ENCODE peak calls at places on chromosomes 12 and 14, in eight cellular contexts. One of them, this sample, is unnamed.
A peak's percentile ranks its signal among the peaks of the same experiment; 100 is the strongest.

GRCh38 chr12:13101854-13102375 is 1.6 kb downstream of the GSG1 start:
- DNase-seq in stimulated activated CD4-positive, alpha-beta T cell treated with anti-CD3 and anti-CD28 coated beads, Interleukin-2, amount 100 ng/mL, for 4 hours: no peak
- DNase-seq in WTC11: no peak
- DNase-seq in stimulated activated CD8-positive, alpha-beta memory T cell treated with anti-CD3 and anti-CD28 coated beads, Interleukin-4, amount 100 ng/mL, for 1 hour: no peak
- DNase-seq in HFFc6: peak; percentile 69
- DNase-seq in M059J: peak; percentile 87
- DNase-seq in left cardiac atrium: no peak
- DNase-seq in right atrium auricular region: no peak
- DNase-seq in this sample: peak; percentile 55

GRCh38 chr12:42904683-42905418 is 315.3 kb upstream of the PRICKLE1 start:
- DNase-seq in stimulated activated CD4-positive, alpha-beta T cell treated with anti-CD3 and anti-CD28 coated beads, Interleukin-2, amount 100 ng/mL, for 4 hours: no peak
- DNase-seq in WTC11: no peak
- DNase-seq in stimulated activated CD8-positive, alpha-beta memory T cell treated with anti-CD3 and anti-CD28 coated beads, Interleukin-4, amount 100 ng/mL, for 1 hour: no peak
- DNase-seq in HFFc6: no peak
- DNase-seq in M059J: no peak
- DNase-seq in left cardiac atrium: no peak
- DNase-seq in right atrium auricular region: no peak
- DNase-seq in this sample: no peak

GRCh38 chr12:6631549-6631961 is 4.2 kb downstream of the LPAR5 start:
- DNase-seq in stimulated activated CD4-positive, alpha-beta T cell treated with anti-CD3 and anti-CD28 coated beads, Interleukin-2, amount 100 ng/mL, for 4 hours: no peak
- DNase-seq in WTC11: no peak
- DNase-seq in stimulated activated CD8-positive, alpha-beta memory T cell treated with anti-CD3 and anti-CD28 coated beads, Interleukin-4, amount 100 ng/mL, for 1 hour: no peak
- DNase-seq in HFFc6: no peak
- DNase-seq in M059J: no peak
- DNase-seq in left cardiac atrium: no peak
- DNase-seq in right atrium auricular region: no peak
- DNase-seq in this sample: no peak

GRCh38 chr14:89618309-89618708 is 201.3 kb upstream of the FOXN3 start:
- DNase-seq in stimulated activated CD4-positive, alpha-beta T cell treated with anti-CD3 and anti-CD28 coated beads, Interleukin-2, amount 100 ng/mL, for 4 hours: no peak
- DNase-seq in WTC11: no peak
- DNase-seq in stimulated activated CD8-positive, alpha-beta memory T cell treated with anti-CD3 and anti-CD28 coated beads, Interleukin-4, amount 100 ng/mL, for 1 hour: no peak
- DNase-seq in HFFc6: no peak
- DNase-seq in M059J: peak; percentile 29
- DNase-seq in left cardiac atrium: no peak
- DNase-seq in right atrium auricular region: no peak
- DNase-seq in this sample: no peak

GRCh38 chr12:46386877-46387629 is 14.5 kb upstream of the SLC38A2 start:
- DNase-seq in stimulated activated CD4-positive, alpha-beta T cell treated with anti-CD3 and anti-CD28 coated beads, Interleukin-2, amount 100 ng/mL, for 4 hours: no peak
- DNase-seq in WTC11: no peak
- DNase-seq in stimulated activated CD8-positive, alpha-beta memory T cell treated with anti-CD3 and anti-CD28 coated beads, Interleukin-4, amount 100 ng/mL, for 1 hour: no peak
- DNase-seq in HFFc6: no peak
- DNase-seq in M059J: peak; percentile 67
- DNase-seq in left cardiac atrium: peak; percentile 48
- DNase-seq in right atrium auricular region: no peak
- DNase-seq in this sample: peak; percentile 34

GRCh38 chr12:9724023-9724422 is 8.9 kb downstream of the CLECL1 start:
- DNase-seq in stimulated activated CD4-positive, alpha-beta T cell treated with anti-CD3 and anti-CD28 coated beads, Interleukin-2, amount 100 ng/mL, for 4 hours: no peak
- DNase-seq in WTC11: no peak
- DNase-seq in stimulated activated CD8-positive, alpha-beta memory T cell treated with anti-CD3 and anti-CD28 coated beads, Interleukin-4, amount 100 ng/mL, for 1 hour: no peak
- DNase-seq in HFFc6: no peak
- DNase-seq in M059J: no peak
- DNase-seq in left cardiac atrium: no peak
- DNase-seq in right atrium auricular region: no peak
- DNase-seq in this sample: no peak

GRCh38 chr14:75200451-75200850 is 24.0 kb upstream of the TMED10 start:
- DNase-seq in stimulated activated CD4-positive, alpha-beta T cell treated with anti-CD3 and anti-CD28 coated beads, Interleukin-2, amount 100 ng/mL, for 4 hours: no peak
- DNase-seq in WTC11: no peak
- DNase-seq in stimulated activated CD8-positive, alpha-beta memory T cell treated with anti-CD3 and anti-CD28 coated beads, Interleukin-4, amount 100 ng/mL, for 1 hour: no peak
- DNase-seq in HFFc6: no peak
- DNase-seq in M059J: no peak
- DNase-seq in left cardiac atrium: no peak
- DNase-seq in right atrium auricular region: no peak
- DNase-seq in this sample: peak; percentile 87

GRCh38 chr14:62185078-62185477 is 422.9 kb downstream of the SNAPC1 start:
- DNase-seq in stimulated activated CD4-positive, alpha-beta T cell treated with anti-CD3 and anti-CD28 coated beads, Interleukin-2, amount 100 ng/mL, for 4 hours: no peak
- DNase-seq in WTC11: no peak
- DNase-seq in stimulated activated CD8-positive, alpha-beta memory T cell treated with anti-CD3 and anti-CD28 coated beads, Interleukin-4, amount 100 ng/mL, for 1 hour: no peak
- DNase-seq in HFFc6: no peak
- DNase-seq in M059J: no peak
- DNase-seq in left cardiac atrium: no peak
- DNase-seq in right atrium auricular region: no peak
- DNase-seq in this sample: no peak

GRCh38 chr14:92686763-92687427 is 61.5 kb downstream of the LGMN start:
- DNase-seq in stimulated activated CD4-positive, alpha-beta T cell treated with anti-CD3 and anti-CD28 coated beads, Interleukin-2, amount 100 ng/mL, for 4 hours: peak; percentile 26
- DNase-seq in WTC11: peak; percentile 94
- DNase-seq in stimulated activated CD8-positive, alpha-beta memory T cell treated with anti-CD3 and anti-CD28 coated beads, Interleukin-4, amount 100 ng/mL, for 1 hour: peak; percentile 40
- DNase-seq in HFFc6: peak; percentile 58
- DNase-seq in M059J: peak; percentile 60
- DNase-seq in left cardiac atrium: peak; percentile 82
- DNase-seq in right atrium auricular region: peak; percentile 83
- DNase-seq in this sample: peak; percentile 87

GRCh38 chr14:85762523-85762922 is 232.6 kb downstream of the FLRT2 start:
- DNase-seq in stimulated activated CD4-positive, alpha-beta T cell treated with anti-CD3 and anti-CD28 coated beads, Interleukin-2, amount 100 ng/mL, for 4 hours: no peak
- DNase-seq in WTC11: no peak
- DNase-seq in stimulated activated CD8-positive, alpha-beta memory T cell treated with anti-CD3 and anti-CD28 coated beads, Interleukin-4, amount 100 ng/mL, for 1 hour: no peak
- DNase-seq in HFFc6: no peak
- DNase-seq in M059J: no peak
- DNase-seq in left cardiac atrium: no peak
- DNase-seq in right atrium auricular region: no peak
- DNase-seq in this sample: no peak

GRCh38 chr12:30164937-30165336 is 381.2 kb upstream of the TMTC1 start:
- DNase-seq in stimulated activated CD4-positive, alpha-beta T cell treated with anti-CD3 and anti-CD28 coated beads, Interleukin-2, amount 100 ng/mL, for 4 hours: no peak
- DNase-seq in WTC11: no peak
- DNase-seq in stimulated activated CD8-positive, alpha-beta memory T cell treated with anti-CD3 and anti-CD28 coated beads, Interleukin-4, amount 100 ng/mL, for 1 hour: no peak
- DNase-seq in HFFc6: no peak
- DNase-seq in M059J: no peak
- DNase-seq in left cardiac atrium: no peak
- DNase-seq in right atrium auricular region: no peak
- DNase-seq in this sample: no peak

GRCh38 chr12:109065853-109066193 is 13.4 kb downstream of the USP30 start:
- DNase-seq in stimulated activated CD4-positive, alpha-beta T cell treated with anti-CD3 and anti-CD28 coated beads, Interleukin-2, amount 100 ng/mL, for 4 hours: no peak
- DNase-seq in WTC11: no peak
- DNase-seq in stimulated activated CD8-positive, alpha-beta memory T cell treated with anti-CD3 and anti-CD28 coated beads, Interleukin-4, amount 100 ng/mL, for 1 hour: no peak
- DNase-seq in HFFc6: no peak
- DNase-seq in M059J: no peak
- DNase-seq in left cardiac atrium: no peak
- DNase-seq in right atrium auricular region: no peak
- DNase-seq in this sample: no peak

GRCh38 chr14:83867871-83868270 is 1662.1 kb upstream of the FLRT2 start:
- DNase-seq in stimulated activated CD4-positive, alpha-beta T cell treated with anti-CD3 and anti-CD28 coated beads, Interleukin-2, amount 100 ng/mL, for 4 hours: no peak
- DNase-seq in WTC11: no peak
- DNase-seq in stimulated activated CD8-positive, alpha-beta memory T cell treated with anti-CD3 and anti-CD28 coated beads, Interleukin-4, amount 100 ng/mL, for 1 hour: no peak
- DNase-seq in HFFc6: no peak
- DNase-seq in M059J: no peak
- DNase-seq in left cardiac atrium: peak; percentile 12
- DNase-seq in right atrium auricular region: no peak
- DNase-seq in this sample: no peak

GRCh38 chr12:60980558-60980957 is 1279.6 kb upstream of the USP15 start:
- DNase-seq in stimulated activated CD4-positive, alpha-beta T cell treated with anti-CD3 and anti-CD28 coated beads, Interleukin-2, amount 100 ng/mL, for 4 hours: no peak
- DNase-seq in WTC11: no peak
- DNase-seq in stimulated activated CD8-positive, alpha-beta memory T cell treated with anti-CD3 and anti-CD28 coated beads, Interleukin-4, amount 100 ng/mL, for 1 hour: no peak
- DNase-seq in HFFc6: no peak
- DNase-seq in M059J: no peak
- DNase-seq in left cardiac atrium: no peak
- DNase-seq in right atrium auricular region: no peak
- DNase-seq in this sample: no peak

GRCh38 chr12:70482764-70483163 is 116.7 kb downstream of the KCNMB4 start:
- DNase-seq in stimulated activated CD4-positive, alpha-beta T cell treated with anti-CD3 and anti-CD28 coated beads, Interleukin-2, amount 100 ng/mL, for 4 hours: no peak
- DNase-seq in WTC11: no peak
- DNase-seq in stimulated activated CD8-positive, alpha-beta memory T cell treated with anti-CD3 and anti-CD28 coated beads, Interleukin-4, amount 100 ng/mL, for 1 hour: no peak
- DNase-seq in HFFc6: no peak
- DNase-seq in M059J: peak; percentile 20
- DNase-seq in left cardiac atrium: no peak
- DNase-seq in right atrium auricular region: no peak
- DNase-seq in this sample: no peak

GRCh38 chr12:124654666-124655316 is 87.4 kb upstream of the NCOR2 start:
- DNase-seq in stimulated activated CD4-positive, alpha-beta T cell treated with anti-CD3 and anti-CD28 coated beads, Interleukin-2, amount 100 ng/mL, for 4 hours: no peak
- DNase-seq in WTC11: no peak
- DNase-seq in stimulated activated CD8-positive, alpha-beta memory T cell treated with anti-CD3 and anti-CD28 coated beads, Interleukin-4, amount 100 ng/mL, for 1 hour: no peak
- DNase-seq in HFFc6: no peak
- DNase-seq in M059J: no peak
- DNase-seq in left cardiac atrium: peak; percentile 82
- DNase-seq in right atrium auricular region: peak; percentile 83
- DNase-seq in this sample: no peak

GRCh38 chr12:98549371-98550110 is 34.2 kb downstream of the TMPO start:
- DNase-seq in stimulated activated CD4-positive, alpha-beta T cell treated with anti-CD3 and anti-CD28 coated beads, Interleukin-2, amount 100 ng/mL, for 4 hours: no peak
- DNase-seq in WTC11: no peak
- DNase-seq in stimulated activated CD8-positive, alpha-beta memory T cell treated with anti-CD3 and anti-CD28 coated beads, Interleukin-4, amount 100 ng/mL, for 1 hour: no peak
- DNase-seq in HFFc6: no peak
- DNase-seq in M059J: no peak
- DNase-seq in left cardiac atrium: no peak
- DNase-seq in right atrium auricular region: no peak
- DNase-seq in this sample: no peak

GRCh38 chr12:18373176-18373575 is 111.9 kb downstream of the PIK3C2G start:
- DNase-seq in stimulated activated CD4-positive, alpha-beta T cell treated with anti-CD3 and anti-CD28 coated beads, Interleukin-2, amount 100 ng/mL, for 4 hours: no peak
- DNase-seq in WTC11: no peak
- DNase-seq in stimulated activated CD8-positive, alpha-beta memory T cell treated with anti-CD3 and anti-CD28 coated beads, Interleukin-4, amount 100 ng/mL, for 1 hour: no peak
- DNase-seq in HFFc6: no peak
- DNase-seq in M059J: no peak
- DNase-seq in left cardiac atrium: no peak
- DNase-seq in right atrium auricular region: no peak
- DNase-seq in this sample: no peak

GRCh38 chr14:102363182-102363952 is 626 bp downstream of the TECPR2 start:
- DNase-seq in stimulated activated CD4-positive, alpha-beta T cell treated with anti-CD3 and anti-CD28 coated beads, Interleukin-2, amount 100 ng/mL, for 4 hours: no peak
- DNase-seq in WTC11: peak; percentile 31
- DNase-seq in stimulated activated CD8-positive, alpha-beta memory T cell treated with anti-CD3 and anti-CD28 coated beads, Interleukin-4, amount 100 ng/mL, for 1 hour: no peak
- DNase-seq in HFFc6: peak; percentile 66
- DNase-seq in M059J: peak; percentile 59
- DNase-seq in left cardiac atrium: peak; percentile 66
- DNase-seq in right atrium auricular region: peak; percentile 76
- DNase-seq in this sample: peak; percentile 88

GRCh38 chr12:69828897-69829296 is 3.9 kb downstream of the MYRFL start:
- DNase-seq in stimulated activated CD4-positive, alpha-beta T cell treated with anti-CD3 and anti-CD28 coated beads, Interleukin-2, amount 100 ng/mL, for 4 hours: no peak
- DNase-seq in WTC11: no peak
- DNase-seq in stimulated activated CD8-positive, alpha-beta memory T cell treated with anti-CD3 and anti-CD28 coated beads, Interleukin-4, amount 100 ng/mL, for 1 hour: no peak
- DNase-seq in HFFc6: no peak
- DNase-seq in M059J: no peak
- DNase-seq in left cardiac atrium: no peak
- DNase-seq in right atrium auricular region: no peak
- DNase-seq in this sample: no peak

GRCh38 chr12:9869307-9870161 is at the start of gene CLEC2B:
- DNase-seq in stimulated activated CD4-positive, alpha-beta T cell treated with anti-CD3 and anti-CD28 coated beads, Interleukin-2, amount 100 ng/mL, for 4 hours: peak; percentile 15
- DNase-seq in WTC11: no peak
- DNase-seq in stimulated activated CD8-positive, alpha-beta memory T cell treated with anti-CD3 and anti-CD28 coated beads, Interleukin-4, amount 100 ng/mL, for 1 hour: no peak
- DNase-seq in HFFc6: peak; percentile 56
- DNase-seq in M059J: peak; percentile 91
- DNase-seq in left cardiac atrium: no peak
- DNase-seq in right atrium auricular region: no peak
- DNase-seq in this sample: no peak

GRCh38 chr14:34111933-34112332 is 161.1 kb upstream of the EGLN3 start:
- DNase-seq in stimulated activated CD4-positive, alpha-beta T cell treated with anti-CD3 and anti-CD28 coated beads, Interleukin-2, amount 100 ng/mL, for 4 hours: no peak
- DNase-seq in WTC11: no peak
- DNase-seq in stimulated activated CD8-positive, alpha-beta memory T cell treated with anti-CD3 and anti-CD28 coated beads, Interleukin-4, amount 100 ng/mL, for 1 hour: no peak
- DNase-seq in HFFc6: no peak
- DNase-seq in M059J: no peak
- DNase-seq in left cardiac atrium: no peak
- DNase-seq in right atrium auricular region: no peak
- DNase-seq in this sample: peak; percentile 41

GRCh38 chr12:86663691-86664090 is 407.5 kb upstream of the MGAT4C start:
- DNase-seq in stimulated activated CD4-positive, alpha-beta T cell treated with anti-CD3 and anti-CD28 coated beads, Interleukin-2, amount 100 ng/mL, for 4 hours: no peak
- DNase-seq in WTC11: no peak
- DNase-seq in stimulated activated CD8-positive, alpha-beta memory T cell treated with anti-CD3 and anti-CD28 coated beads, Interleukin-4, amount 100 ng/mL, for 1 hour: no peak
- DNase-seq in HFFc6: no peak
- DNase-seq in M059J: peak; percentile 46
- DNase-seq in left cardiac atrium: no peak
- DNase-seq in right atrium auricular region: no peak
- DNase-seq in this sample: no peak

GRCh38 chr14:54647378-54647777 is 80.5 kb downstream of the SAMD4A start:
- DNase-seq in stimulated activated CD4-positive, alpha-beta T cell treated with anti-CD3 and anti-CD28 coated beads, Interleukin-2, amount 100 ng/mL, for 4 hours: no peak
- DNase-seq in WTC11: no peak
- DNase-seq in stimulated activated CD8-positive, alpha-beta memory T cell treated with anti-CD3 and anti-CD28 coated beads, Interleukin-4, amount 100 ng/mL, for 1 hour: no peak
- DNase-seq in HFFc6: no peak
- DNase-seq in M059J: no peak
- DNase-seq in left cardiac atrium: no peak
- DNase-seq in right atrium auricular region: no peak
- DNase-seq in this sample: no peak

GRCh38 chr12:116879509-116880212 is 1.6 kb downstream of the HRK start:
- DNase-seq in stimulated activated CD4-positive, alpha-beta T cell treated with anti-CD3 and anti-CD28 coated beads, Interleukin-2, amount 100 ng/mL, for 4 hours: no peak
- DNase-seq in WTC11: no peak
- DNase-seq in stimulated activated CD8-positive, alpha-beta memory T cell treated with anti-CD3 and anti-CD28 coated beads, Interleukin-4, amount 100 ng/mL, for 1 hour: no peak
- DNase-seq in HFFc6: no peak
- DNase-seq in M059J: no peak
- DNase-seq in left cardiac atrium: no peak
- DNase-seq in right atrium auricular region: no peak
- DNase-seq in this sample: peak; percentile 21

GRCh38 chr12:89154743-89155530 is 197.4 kb downstream of the DUSP6 start:
- DNase-seq in stimulated activated CD4-positive, alpha-beta T cell treated with anti-CD3 and anti-CD28 coated beads, Interleukin-2, amount 100 ng/mL, for 4 hours: no peak
- DNase-seq in WTC11: no peak
- DNase-seq in stimulated activated CD8-positive, alpha-beta memory T cell treated with anti-CD3 and anti-CD28 coated beads, Interleukin-4, amount 100 ng/mL, for 1 hour: no peak
- DNase-seq in HFFc6: no peak
- DNase-seq in M059J: no peak
- DNase-seq in left cardiac atrium: no peak
- DNase-seq in right atrium auricular region: no peak
- DNase-seq in this sample: no peak

GRCh38 chr12:56151672-56152131 is 685 bp upstream of the MYL6B start:
- DNase-seq in stimulated activated CD4-positive, alpha-beta T cell treated with anti-CD3 and anti-CD28 coated beads, Interleukin-2, amount 100 ng/mL, for 4 hours: peak; percentile 54
- DNase-seq in WTC11: peak; percentile 72
- DNase-seq in stimulated activated CD8-positive, alpha-beta memory T cell treated with anti-CD3 and anti-CD28 coated beads, Interleukin-4, amount 100 ng/mL, for 1 hour: peak; percentile 9
- DNase-seq in HFFc6: no peak
- DNase-seq in M059J: no peak
- DNase-seq in left cardiac atrium: no peak
- DNase-seq in right atrium auricular region: peak; percentile 73
- DNase-seq in this sample: peak; percentile 79

GRCh38 chr12:51827925-51828818 is 20.3 kb downstream of the FIGNL2 start:
- DNase-seq in stimulated activated CD4-positive, alpha-beta T cell treated with anti-CD3 and anti-CD28 coated beads, Interleukin-2, amount 100 ng/mL, for 4 hours: peak; percentile 54
- DNase-seq in WTC11: no peak
- DNase-seq in stimulated activated CD8-positive, alpha-beta memory T cell treated with anti-CD3 and anti-CD28 coated beads, Interleukin-4, amount 100 ng/mL, for 1 hour: no peak
- DNase-seq in HFFc6: peak; percentile 20
- DNase-seq in M059J: peak; percentile 68
- DNase-seq in left cardiac atrium: no peak
- DNase-seq in right atrium auricular region: no peak
- DNase-seq in this sample: no peak

GRCh38 chr12:54689984-54690383 is 41.8 kb upstream of the DCD start:
- DNase-seq in stimulated activated CD4-positive, alpha-beta T cell treated with anti-CD3 and anti-CD28 coated beads, Interleukin-2, amount 100 ng/mL, for 4 hours: no peak
- DNase-seq in WTC11: peak; percentile 40
- DNase-seq in stimulated activated CD8-positive, alpha-beta memory T cell treated with anti-CD3 and anti-CD28 coated beads, Interleukin-4, amount 100 ng/mL, for 1 hour: no peak
- DNase-seq in HFFc6: no peak
- DNase-seq in M059J: peak; percentile 1
- DNase-seq in left cardiac atrium: no peak
- DNase-seq in right atrium auricular region: no peak
- DNase-seq in this sample: peak; percentile 6

This sample was measured in trophoblast cell.